ENCODE peak calls at places on chromosomes 13 and 19, in four cellular contexts. One of them, this sample, is unnamed.

GRCh38 chr19:47267350-47267759 is 7.3 kb upstream of the INAFM1 start:
- DNase-seq in mucosa of descending colon: no peak
- DNase-seq in COR-L47: no peak
- DNase-seq in T-helper 9 cell: no peak
- DNase-seq in this sample: no peak

GRCh38 chr13:20714563-20715339 is 11.3 kb downstream of the IL17D start:
- DNase-seq in mucosa of descending colon: peak
- DNase-seq in COR-L47: no peak
- DNase-seq in T-helper 9 cell: no peak
- DNase-seq in this sample: peak

GRCh38 chr19:47102561-47103135 is 10.9 kb downstream of the ZC3H4 start:
- DNase-seq in mucosa of descending colon: no peak
- DNase-seq in COR-L47: no peak
- DNase-seq in T-helper 9 cell: no peak
- DNase-seq in this sample: no peak

GRCh38 chr13:114225610-114226009 is 9.1 kb upstream of the CDC16 start:
- DNase-seq in mucosa of descending colon: no peak
- DNase-seq in COR-L47: no peak
- DNase-seq in T-helper 9 cell: no peak
- DNase-seq in this sample: no peak

GRCh38 chr19:53910170-53910518 is 1.1 kb downstream of the CACNG7 start:
- DNase-seq in mucosa of descending colon: peak
- DNase-seq in COR-L47: no peak
- DNase-seq in T-helper 9 cell: no peak
- DNase-seq in this sample: no peak

GRCh38 chr19:3783660-3784584 is 2.3 kb downstream of the MATK start:
- DNase-seq in mucosa of descending colon: peak
- DNase-seq in COR-L47: no peak
- DNase-seq in T-helper 9 cell: peak
- DNase-seq in this sample: no peak

GRCh38 chr13:49784886-49785570 is 7.5 kb downstream of the KPNA3 start:
- DNase-seq in mucosa of descending colon: no peak
- DNase-seq in COR-L47: no peak
- DNase-seq in T-helper 9 cell: no peak
- DNase-seq in this sample: no peak

GRCh38 chr13:80972857-80973478 is 632.0 kb upstream of the SPRY2 start:
- DNase-seq in mucosa of descending colon: no peak
- DNase-seq in COR-L47: no peak
- DNase-seq in T-helper 9 cell: no peak
- DNase-seq in this sample: no peak

GRCh38 chr13:114017028-114017630 is 43.3 kb upstream of the C13orf46 start:
- DNase-seq in mucosa of descending colon: no peak
- DNase-seq in COR-L47: no peak
- DNase-seq in T-helper 9 cell: no peak
- DNase-seq in this sample: no peak

GRCh38 chr13:111479412-111479811 is 159.0 kb downstream of the TEX29 start:
- DNase-seq in mucosa of descending colon: no peak
- DNase-seq in COR-L47: no peak
- DNase-seq in T-helper 9 cell: no peak
- DNase-seq in this sample: no peak

GRCh38 chr19:50762554-50762953 is 7.7 kb upstream of the GPR32 start:
- DNase-seq in mucosa of descending colon: no peak
- DNase-seq in COR-L47: no peak
- DNase-seq in T-helper 9 cell: no peak
- DNase-seq in this sample: no peak

GRCh38 chr13:112891477-112892401 is 77.3 kb upstream of the MCF2L start:
- DNase-seq in mucosa of descending colon: peak
- DNase-seq in COR-L47: peak
- DNase-seq in T-helper 9 cell: no peak
- DNase-seq in this sample: no peak

GRCh38 chr19:7216373-7216902 is 77.8 kb downstream of the INSR start:
- DNase-seq in mucosa of descending colon: no peak
- DNase-seq in COR-L47: no peak
- DNase-seq in T-helper 9 cell: no peak
- DNase-seq in this sample: no peak

GRCh38 chr19:4052114-4052992 is 14.3 kb downstream of the ZBTB7A start:
- DNase-seq in mucosa of descending colon: peak
- DNase-seq in COR-L47: no peak
- DNase-seq in T-helper 9 cell: no peak
- DNase-seq in this sample: no peak

GRCh38 chr13:101942038-101942437 is 459.8 kb downstream of the FGF14 start:
- DNase-seq in mucosa of descending colon: no peak
- DNase-seq in COR-L47: peak
- DNase-seq in T-helper 9 cell: no peak
- DNase-seq in this sample: peak

GRCh38 chr13:40613192-40613818 is 53.1 kb downstream of the FOXO1 start:
- DNase-seq in mucosa of descending colon: no peak
- DNase-seq in COR-L47: no peak
- DNase-seq in T-helper 9 cell: peak
- DNase-seq in this sample: no peak

GRCh38 chr19:6126335-6126974 is 9.0 kb upstream of the ACSBG2 start:
- DNase-seq in mucosa of descending colon: no peak
- DNase-seq in COR-L47: peak
- DNase-seq in T-helper 9 cell: no peak
- DNase-seq in this sample: no peak

GRCh38 chr13:94233401-94233800 is 246.1 kb downstream of the DCT start:
- DNase-seq in mucosa of descending colon: no peak
- DNase-seq in COR-L47: no peak
- DNase-seq in T-helper 9 cell: no peak
- DNase-seq in this sample: no peak

GRCh38 chr13:103884139-103884723 is 818.0 kb upstream of the SLC10A2 start:
- DNase-seq in mucosa of descending colon: no peak
- DNase-seq in COR-L47: no peak
- DNase-seq in T-helper 9 cell: no peak
- DNase-seq in this sample: no peak

GRCh38 chr13:102846261-102847015 is 606 bp downstream of the ERCC5 start:
- DNase-seq in mucosa of descending colon: peak
- DNase-seq in COR-L47: no peak
- DNase-seq in T-helper 9 cell: peak
- DNase-seq in this sample: peak

GRCh38 chr19:2775556-2776430 is 7.3 kb downstream of the SGTA start:
- DNase-seq in mucosa of descending colon: no peak
- DNase-seq in COR-L47: no peak
- DNase-seq in T-helper 9 cell: peak
- DNase-seq in this sample: peak

GRCh38 chr13:93283255-93283654 is 56.6 kb downstream of the GPC6 start:
- DNase-seq in mucosa of descending colon: no peak
- DNase-seq in COR-L47: no peak
- DNase-seq in T-helper 9 cell: no peak
- DNase-seq in this sample: no peak

GRCh38 chr19:50897191-50897607 is 14.0 kb downstream of the KLK4 start:
- DNase-seq in mucosa of descending colon: no peak
- DNase-seq in COR-L47: no peak
- DNase-seq in T-helper 9 cell: no peak
- DNase-seq in this sample: no peak

GRCh38 chr13:111897178-111897845 is 169.6 kb upstream of the SOX1 start:
- DNase-seq in mucosa of descending colon: no peak
- DNase-seq in COR-L47: no peak
- DNase-seq in T-helper 9 cell: no peak
- DNase-seq in this sample: no peak

GRCh38 chr13:112931028-112931934 is 37.7 kb upstream of the MCF2L start:
- DNase-seq in mucosa of descending colon: no peak
- DNase-seq in COR-L47: peak
- DNase-seq in T-helper 9 cell: no peak
- DNase-seq in this sample: no peak

GRCh38 chr19:43310221-43310620 is 40.9 kb upstream of the PSG9 start:
- DNase-seq in mucosa of descending colon: no peak
- DNase-seq in COR-L47: no peak
- DNase-seq in T-helper 9 cell: no peak
- DNase-seq in this sample: no peak

GRCh38 chr13:108220042-108220441 is 1.9 kb downstream of the ABHD13 start:
- DNase-seq in mucosa of descending colon: peak
- DNase-seq in COR-L47: peak
- DNase-seq in T-helper 9 cell: no peak
- DNase-seq in this sample: no peak

GRCh38 chr13:33257786-33258185 is 27.8 kb downstream of the STARD13 start:
- DNase-seq in mucosa of descending colon: no peak
- DNase-seq in COR-L47: no peak
- DNase-seq in T-helper 9 cell: no peak
- DNase-seq in this sample: no peak

GRCh38 chr19:12715929-12716328 is 7.8 kb downstream of the TNPO2 start:
- DNase-seq in mucosa of descending colon: no peak
- DNase-seq in COR-L47: no peak
- DNase-seq in T-helper 9 cell: no peak
- DNase-seq in this sample: no peak

GRCh38 chr19:6865849-6866248 is 21.5 kb upstream of the ADGRE1 start:
- DNase-seq in mucosa of descending colon: no peak
- DNase-seq in COR-L47: no peak
- DNase-seq in T-helper 9 cell: no peak
- DNase-seq in this sample: no peak

GRCh38 chr13:95756072-95756471 is 79.1 kb downstream of the DNAJC3 start:
- DNase-seq in mucosa of descending colon: no peak
- DNase-seq in COR-L47: no peak
- DNase-seq in T-helper 9 cell: no peak
- DNase-seq in this sample: no peak